ENCODE peak calls at places on chromosomes 5 and 9, in seven cellular contexts. S is T-cell; F is sciatic nerve; B is AG04450; E is stimulated activated CD4-positive, alpha-beta T cell treated with anti-CD3 and anti-CD28 coated beads, Interleukin-12 subunit alpha, Interleukin-12 subunit beta, amount 100 ng/mL, for 24 hours; A is progenitor cell of endocrine pancreas; V is anterior cingulate cortex. X is an unnamed sample.

GRCh38 chr9:134533850-134534585 is 107.6 kb upstream of the COL5A1 start:
- DNase-seq in A (no peak), B (no peak), F (peak), V (no peak), E (no peak), S (no peak), X (no peak)

GRCh38 chr5:179408646-179409045 is 63.4 kb upstream of the ADAMTS2 start:
- DNase-seq in B (no peak), E (no peak), V (no peak), A (no peak), S (no peak), F (no peak), X (peak)

GRCh38 chr5:112237456-112237855 is 181.6 kb downstream of the EPB41L4A start:
- DNase-seq in V (no peak), F (no peak), B (no peak), E (no peak), A (no peak), S (no peak), X (no peak)

GRCh38 chr5:143758750-143759149 is 53.2 kb upstream of the HMHB1 start:
- DNase-seq in S (no peak), E (no peak), F (no peak), V (no peak), B (peak), A (no peak), X (no peak)

GRCh38 chr9:125183054-125183453 is 6.5 kb downstream of the PPP6C start:
- DNase-seq in E (no peak), B (no peak), V (no peak), F (no peak), A (no peak), S (no peak), X (no peak)

GRCh38 chr5:39495294-39495693 is 70.5 kb upstream of the DAB2 start:
- DNase-seq in B (no peak), S (no peak), F (no peak), V (no peak), A (no peak), E (no peak), X (no peak)

GRCh38 chr5:180799194-180799593 is 3.4 kb downstream of the MGAT1 start:
- DNase-seq in B (no peak), V (no peak), A (peak), E (no peak), S (no peak), F (no peak), X (peak)

GRCh38 chr5:80275347-80275746 is 19.5 kb upstream of the SERINC5 start:
- DNase-seq in B (no peak), S (no peak), E (no peak), V (no peak), A (no peak), F (no peak), X (no peak)

GRCh38 chr5:133051117-133051546 is 681 bp upstream of the HSPA4 start:
- DNase-seq in S (no peak), F (no peak), E (no peak), A (no peak), V (peak), B (no peak), X (peak)

GRCh38 chr5:72187388-72188070 is 80.3 kb downstream of the MAP1B start:
- DNase-seq in E (no peak), A (no peak), V (no peak), B (no peak), S (no peak), F (no peak), X (no peak)

GRCh38 chr5:58116346-58116745 is 343.5 kb downstream of the PLK2 start:
- DNase-seq in E (no peak), A (no peak), S (no peak), V (no peak), F (no peak), B (no peak), X (no peak)

GRCh38 chr9:70421272-70422180 is 7.1 kb upstream of the KLF9 start:
- DNase-seq in F (no peak), V (peak), A (no peak), B (no peak), S (no peak), E (no peak), X (peak)

GRCh38 chr5:165055476-165055875 is 1550.1 kb downstream of the MAT2B start:
- DNase-seq in E (no peak), A (no peak), V (no peak), F (no peak), S (no peak), B (no peak), X (no peak)

GRCh38 chr5:8329773-8330172 is 460.8 kb downstream of the MTRR start:
- DNase-seq in B (no peak), E (no peak), A (no peak), F (no peak), V (no peak), S (no peak), X (no peak)

GRCh38 chr9:16828335-16829281 is 41.9 kb downstream of the BNC2 start:
- DNase-seq in B (no peak), E (no peak), V (no peak), F (no peak), A (peak), S (no peak), X (no peak)

GRCh38 chr5:155616779-155617392 is 603.3 kb downstream of the KIF4B start:
- DNase-seq in V (no peak), F (no peak), B (no peak), E (peak), A (peak), S (peak), X (peak)

GRCh38 chr5:34487202-34487879 is 168.8 kb upstream of the RAI14 start:
- DNase-seq in S (no peak), A (no peak), E (no peak), V (no peak), F (no peak), B (peak), X (no peak)

GRCh38 chr9:88013051-88013450 is 38.7 kb upstream of the CDK20 start:
- DNase-seq in V (no peak), S (no peak), A (no peak), B (no peak), F (no peak), E (no peak), X (peak)

X was measured in WERI-Rb-1.